ENCODE peak calls at places on chromosomes 13 and 19, in four cellular contexts. R is breast epithelium, E is brain microvascular endothelial cell, J is endothelial cell of umbilical vein. K is an unnamed sample.
A peak's percentile ranks its signal among the peaks of the same experiment; 100 is the strongest.

GRCh38 chr13:27792393-27793218 is at the start of gene GSX1:
- DNase-seq in R (no peak), E (peak; percentile 51), J (peak; percentile 67), K (no peak)

GRCh38 chr13:24220086-24220703 is 59.7 kb downstream of the SPATA13 start:
- DNase-seq in R (no peak), E (peak; percentile 82), J (peak; percentile 77), K (peak; percentile 57)

GRCh38 chr19:49862411-49863253 is 4.7 kb downstream of the PNKP start:
- DNase-seq in R (no peak), E (no peak), J (no peak), K (peak; percentile 64)

GRCh38 chr13:40318366-40318765 is 348.1 kb downstream of the FOXO1 start:
- DNase-seq in R (peak; percentile 56), E (no peak), J (peak; percentile 55), K (no peak)

GRCh38 chr19:38250821-38251563 is 5.2 kb downstream of the PPP1R14A start:
- DNase-seq in R (no peak), E (peak; percentile 12), J (no peak), K (no peak)

GRCh38 chr13:29605860-29606526 is 10.5 kb upstream of the SLC7A1 start:
- DNase-seq in R (no peak), E (peak; percentile 36), J (no peak), K (no peak)

GRCh38 chr19:7772752-7773291 is 9.8 kb downstream of the CLEC4M start:
- DNase-seq in R (no peak), E (no peak), J (no peak), K (no peak)

GRCh38 chr13:20264271-20265018 is 32.3 kb upstream of the GJB6 start:
- DNase-seq in R (no peak), E (no peak), J (no peak), K (no peak)

GRCh38 chr19:33819875-33820781 is 23.5 kb downstream of the KCTD15 start:
- DNase-seq in R (no peak), E (peak; percentile 23), J (peak; percentile 55), K (peak; percentile 53)

GRCh38 chr13:31909889-31910551 is 121.6 kb upstream of the FRY start:
- DNase-seq in R (no peak), E (peak; percentile 31), J (peak; percentile 68), K (peak; percentile 44)

GRCh38 chr19:19385900-19386339 is 19.6 kb upstream of the GATAD2A start:
- DNase-seq in R (no peak), E (no peak), J (peak; percentile 30), K (peak; percentile 68)

GRCh38 chr13:40813662-40814454 is 24.4 kb downstream of the SLC25A15 start:
- DNase-seq in R (no peak), E (peak; percentile 16), J (peak; percentile 16), K (no peak)

GRCh38 chr13:71625183-71625582 is 241.8 kb downstream of the DACH1 start:
- DNase-seq in R (no peak), E (no peak), J (peak; percentile 88), K (no peak)

GRCh38 chr19:41265376-41266153 is 1.4 kb downstream of the HNRNPUL1 start:
- DNase-seq in R (peak; percentile 55), E (peak; percentile 45), J (peak; percentile 34), K (peak; percentile 13)

GRCh38 chr19:4707956-4708650 is 15.5 kb downstream of the DPP9 start:
- DNase-seq in R (no peak), E (peak; percentile 27), J (no peak), K (no peak)

GRCh38 chr19:30044273-30045259 is 102.5 kb downstream of the URI1 start:
- DNase-seq in R (no peak), E (no peak), J (no peak), K (no peak)

GRCh38 chr13:112143753-112144615 is 77.0 kb downstream of the SOX1 start:
- DNase-seq in R (peak; percentile 41), E (no peak), J (no peak), K (no peak)
- H3K27me3 ChIP-seq in R (peaks cover 17% of the 10 kb centered on the region), E (no peaks in the 10 kb centered on the region), J (no peaks in the 10 kb centered on the region), K (peaks cover 4% of the 10 kb centered on the region)

DNA sequence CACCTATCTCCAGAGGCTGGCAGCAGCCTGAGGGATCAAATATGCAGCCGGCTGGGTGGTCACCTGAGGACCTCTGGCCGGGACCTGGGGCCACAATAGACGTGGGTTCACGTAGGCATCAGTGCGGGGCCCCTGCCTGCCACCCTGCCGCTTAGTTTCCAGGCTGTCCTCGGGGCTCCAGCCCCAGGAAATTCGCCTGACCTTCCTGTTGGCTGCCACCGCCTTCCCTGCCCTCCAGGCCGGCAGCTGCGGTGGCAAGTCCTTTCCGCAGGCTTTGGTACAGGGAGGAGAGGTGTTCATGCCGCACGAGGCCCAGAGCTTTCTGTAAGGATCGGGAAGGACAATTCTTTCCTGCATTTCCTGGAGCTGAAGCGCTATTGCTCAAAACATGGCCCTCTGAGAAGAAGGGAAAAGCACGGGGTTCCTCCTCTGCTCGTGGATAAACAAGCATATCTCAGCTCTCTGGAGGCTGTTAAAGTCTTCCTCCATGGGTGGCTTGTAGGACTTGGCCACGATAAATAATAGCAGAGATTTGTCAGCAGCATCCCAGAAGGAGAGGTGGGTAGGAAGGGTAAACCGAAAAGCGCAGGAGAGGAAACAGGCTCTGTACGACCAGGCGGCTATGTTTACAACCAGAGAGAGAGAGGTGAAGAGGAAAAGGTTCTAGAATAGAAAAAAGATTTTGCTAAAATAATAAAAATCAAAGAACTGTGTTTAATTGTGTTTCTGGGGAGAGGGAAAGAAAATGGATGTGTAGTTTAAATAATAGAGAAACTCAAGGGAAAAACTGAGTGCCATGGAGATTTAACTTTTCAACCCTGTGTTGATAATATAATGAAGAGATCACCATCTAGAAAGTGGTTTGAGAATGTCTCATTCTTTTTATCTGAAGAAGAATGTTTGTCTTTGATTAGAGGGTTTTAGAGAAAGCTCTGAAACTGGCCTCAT is 4.9 kb downstream of the COL4A2 start:
- DNase-seq in R (no peak), E (no peak), J (no peak), K (no peak)
- H3K27ac ChIP-seq in R (peak overlapping the region; percentile 34), E (peak overlapping the region; percentile 78), J (peak overlapping the region; percentile 14), K (no peak overlapping the region)

DNA sequence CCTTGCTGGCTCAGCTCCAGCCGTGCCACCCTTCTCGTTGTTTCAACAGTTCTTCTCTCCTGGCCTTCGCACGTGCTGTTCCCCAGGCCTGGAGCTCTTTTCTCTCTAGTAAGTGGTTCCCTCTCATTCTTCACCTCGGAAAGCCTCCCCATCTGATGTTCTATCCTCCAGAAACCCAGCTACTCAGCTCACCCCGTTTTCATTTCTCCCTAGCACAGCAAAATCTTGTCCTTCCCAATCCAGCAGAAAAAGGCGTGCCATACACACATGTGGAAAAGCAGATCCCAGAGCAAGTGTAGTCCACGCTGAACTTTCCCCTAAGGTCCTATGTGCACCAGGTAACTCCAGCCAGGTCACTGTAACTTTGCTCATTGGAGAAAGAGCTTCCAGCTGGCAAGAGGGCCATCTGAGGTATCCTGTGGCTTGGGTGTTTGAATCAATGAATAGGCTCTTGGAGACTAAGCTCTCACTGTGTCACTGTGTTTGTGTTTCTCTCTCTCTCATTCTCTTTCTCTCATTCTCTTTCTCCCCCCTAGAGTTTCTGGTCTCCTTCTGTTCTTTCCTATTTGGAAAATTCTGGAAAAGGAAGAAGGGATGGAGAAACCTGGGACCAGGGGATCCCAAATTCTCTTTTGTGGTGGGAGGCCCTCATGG is 49.0 kb downstream of the COLGALT1 start:
- DNase-seq in R (no peak), E (no peak), J (no peak), K (no peak)
- H3K27me3 ChIP-seq in R (peaks cover 7% of the 10 kb centered on the region), E (peaks cover 4% of the 10 kb centered on the region), J (peaks cover 2% of the 10 kb centered on the region), K (peaks cover 6% of the 10 kb centered on the region)

GRCh38 chr13:112722433-112723250 is 32.8 kb downstream of the ATP11A start:
- DNase-seq in R (no peak), E (peak; percentile 76), J (peak; percentile 92), K (no peak)
- H3K27ac ChIP-seq in R (peak overlapping the region; percentile 61), E (peak overlapping the region; percentile 20), J (peak overlapping the region; percentile 93), K (no peak overlapping the region)

GRCh38 chr13:51867062-51867461 is 5.3 kb downstream of the CCDC70 start:
- DNase-seq in R (no peak), E (no peak), J (no peak), K (no peak)

GRCh38 chr13:51873837-51874236 is 12.1 kb downstream of the CCDC70 start:
- DNase-seq in R (no peak), E (no peak), J (no peak), K (peak; percentile 30)

GRCh38 chr13:51873419-51873818 is 11.7 kb downstream of the CCDC70 start:
- DNase-seq in R (no peak), E (no peak), J (no peak), K (no peak)

GRCh38 chr13:51869921-51870320 is 8.2 kb downstream of the CCDC70 start:
- DNase-seq in R (no peak), E (no peak), J (no peak), K (peak; percentile 48)

DNA sequence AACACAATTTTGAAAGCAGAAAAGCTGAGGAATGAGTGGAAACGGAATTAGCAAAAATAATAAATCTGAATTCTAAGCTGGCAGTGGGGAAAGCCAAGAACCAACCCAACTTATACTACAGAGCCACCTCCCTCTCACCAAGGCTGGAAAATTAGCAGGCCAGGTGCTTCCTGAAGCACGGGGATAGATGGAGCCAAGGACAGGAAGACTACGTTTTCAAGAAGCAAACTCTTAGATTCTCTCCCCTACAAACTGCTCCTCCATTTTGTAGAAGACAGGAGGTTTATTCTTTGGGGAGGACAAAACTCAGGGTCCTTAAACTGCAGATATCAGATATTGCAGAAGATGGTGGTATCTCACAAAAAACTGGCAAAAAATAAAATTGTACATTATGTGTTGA is 8.8 kb downstream of the CCDC70 start:
- DNase-seq in R (no peak), E (no peak), J (no peak), K (no peak)
- H3K27me3 ChIP-seq in R (no peaks in the 10 kb centered on the region), E (no peaks in the 10 kb centered on the region), J (peaks cover 6% of the 10 kb centered on the region), K (no peaks in the 10 kb centered on the region)

DNA sequence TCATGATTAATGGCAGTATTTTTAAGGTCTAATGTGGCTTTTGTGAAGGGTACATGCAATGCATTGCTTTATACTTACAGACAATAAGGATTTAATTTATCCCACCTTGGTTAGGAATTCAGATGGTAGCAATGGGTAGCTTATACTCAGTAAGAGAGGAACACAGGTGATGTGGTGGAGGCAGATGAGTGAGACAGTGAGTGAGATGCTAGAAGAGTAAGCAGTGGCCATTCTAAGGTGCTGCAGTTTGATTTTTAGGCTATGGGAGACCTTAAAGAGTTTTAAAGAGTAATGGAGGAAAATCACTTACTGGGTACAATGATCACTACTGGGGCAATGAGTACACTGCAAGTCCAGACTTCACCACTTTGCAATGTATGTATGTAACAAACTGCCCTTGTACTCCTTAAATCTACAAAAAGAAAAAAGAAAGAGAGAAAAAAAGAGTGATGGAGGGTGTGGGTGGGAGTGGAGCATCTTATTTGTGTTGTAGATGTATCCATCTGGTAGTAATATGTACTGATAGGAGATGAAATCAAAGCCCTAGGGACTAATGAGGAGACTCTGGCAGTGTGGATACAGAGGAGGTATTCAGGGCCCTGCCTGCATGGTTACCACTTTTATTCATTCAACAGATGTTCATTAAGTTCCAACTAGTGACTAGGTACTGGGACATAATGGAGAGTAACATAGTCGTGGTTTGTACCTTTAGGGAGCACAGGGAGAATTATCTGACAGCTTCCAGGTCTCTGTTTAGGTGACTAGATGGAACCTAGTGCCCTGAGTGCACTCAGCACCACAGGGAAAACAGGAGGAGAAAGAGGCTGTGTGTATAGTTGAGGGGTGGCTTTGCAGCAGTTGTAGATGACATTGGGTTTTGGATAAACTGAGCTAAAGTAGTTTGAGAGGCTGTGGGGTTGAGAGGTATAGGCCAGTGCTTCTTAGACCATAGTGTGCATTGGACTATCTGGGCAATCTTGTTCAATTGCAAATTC is 99.0 kb downstream of the GPC6 start:
- DNase-seq in R (no peak), E (no peak), J (no peak), K (no peak)
- H3K27ac ChIP-seq in R (no peak overlapping the region), E (no peak overlapping the region), J (no peak overlapping the region), K (no peak overlapping the region)

K was measured in DND-41.